ENCODE peak calls at places on chromosomes 11 and 22, in nine cellular contexts. X is left ventricle myocardium inferior, C is left lung, P is tibial nerve, A is fibroblast of lung, E is upper lobe of left lung, O is epithelial cell of esophagus, R is brain microvascular endothelial cell, M is coronary artery. S is an unnamed sample.
A peak's percentile ranks its signal among the peaks of the same experiment; 100 is the strongest.

GRCh38 chr11:12599408-12600143 is 74.6 kb upstream of the TEAD1 start:
- DNase-seq in X (peak; percentile 33), C (peak; percentile 91), P (no peak), A (no peak), E (peak; percentile 94), O (peak; percentile 35), R (no peak), M (no peak), S (peak; percentile 55)

GRCh38 chr11:104090767-104091166 is 54.3 kb downstream of the DDI1 start:
- DNase-seq in X (no peak), C (no peak), P (no peak), A (peak; percentile 27), E (no peak), O (no peak), R (no peak), M (no peak), S (no peak)

GRCh38 chr11:45578286-45578685 is 87.1 kb downstream of the CHST1 start:
- DNase-seq in X (no peak), C (no peak), P (no peak), A (no peak), E (no peak), O (no peak), R (no peak), M (no peak), S (no peak)

GRCh38 chr11:92383430-92383829 is 158.8 kb downstream of the FAT3 start:
- DNase-seq in X (no peak), C (no peak), P (no peak), A (peak; percentile 76), E (no peak), O (peak; percentile 76), R (peak; percentile 59), M (no peak), S (no peak)

GRCh38 chr11:60334005-60334620 is 7.1 kb downstream of the MS4A6E start:
- DNase-seq in X (no peak), C (no peak), P (peak; percentile 58), A (peak; percentile 3), E (peak; percentile 56), O (peak; percentile 66), R (peak; percentile 78), M (no peak), S (peak; percentile 61)

GRCh38 chr11:61378713-61379313 is 13.6 kb upstream of the TMEM216 start:
- DNase-seq in X (no peak), C (no peak), P (peak; percentile 37), A (peak; percentile 92), E (no peak), O (peak; percentile 95), R (peak; percentile 88), M (no peak), S (no peak)

GRCh38 chr11:111355101-111355500 is 24.0 kb downstream of the POU2AF1 start:
- DNase-seq in X (no peak), C (no peak), P (no peak), A (no peak), E (no peak), O (no peak), R (no peak), M (no peak), S (no peak)

GRCh38 chr11:79030448-79030847 is 410.4 kb downstream of the TENM4 start:
- DNase-seq in X (no peak), C (no peak), P (no peak), A (no peak), E (no peak), O (no peak), R (no peak), M (no peak), S (no peak)

GRCh38 chr11:60428517-60428916 is 855 bp upstream of the MS4A5 start:
- DNase-seq in X (no peak), C (no peak), P (no peak), A (no peak), E (no peak), O (peak; percentile 16), R (no peak), M (no peak), S (no peak)

GRCh38 chr11:77559686-77560425 is 29.9 kb upstream of the AQP11 start:
- DNase-seq in X (no peak), C (no peak), P (no peak), A (peak; percentile 88), E (no peak), O (peak; percentile 92), R (peak; percentile 88), M (no peak), S (no peak)

GRCh38 chr22:36362819-36363377 is 24.9 kb downstream of the MYH9 start:
- DNase-seq in X (no peak), C (no peak), P (no peak), A (peak; percentile 62), E (no peak), O (peak; percentile 74), R (no peak), M (no peak), S (no peak)

GRCh38 chr11:123183391-123184099 is 11.5 kb downstream of the CLMP start:
- DNase-seq in X (no peak), C (no peak), P (no peak), A (peak; percentile 62), E (no peak), O (peak; percentile 65), R (no peak), M (no peak), S (no peak)

GRCh38 chr11:6129634-6130033 is 22.1 kb downstream of the OR56B4 start:
- DNase-seq in X (no peak), C (no peak), P (no peak), A (no peak), E (peak; percentile 29), O (no peak), R (no peak), M (no peak), S (no peak)

GRCh38 chr11:43830928-43831440 is 49.6 kb upstream of the ALKBH3 start:
- DNase-seq in X (no peak), C (no peak), P (no peak), A (peak; percentile 100), E (no peak), O (peak; percentile 99), R (peak; percentile 99), M (peak; percentile 76), S (no peak)

GRCh38 chr11:58628446-58628845 is 6.0 kb downstream of the CNTF start:
- DNase-seq in X (peak; percentile 23), C (no peak), P (no peak), A (peak; percentile 69), E (no peak), O (no peak), R (peak; percentile 23), M (no peak), S (no peak)

GRCh38 chr11:12393691-12394090 is 16.3 kb downstream of the PARVA start:
- DNase-seq in X (no peak), C (no peak), P (no peak), A (peak; percentile 46), E (no peak), O (no peak), R (no peak), M (no peak), S (no peak)

GRCh38 chr11:73178681-73179080 is 36.6 kb upstream of the FCHSD2 start:
- DNase-seq in X (no peak), C (no peak), P (no peak), A (no peak), E (no peak), O (no peak), R (no peak), M (no peak), S (no peak)
- TF ChIP-seq CTCF in X (no peak), C (no peak), P (no peak), A (no peak), E (no peak), O (no peak), R (no peak), M (no peak), S (no peak)

GRCh38 chr11:88100161-88100560 is 75.1 kb downstream of the RAB38 start:
- DNase-seq in X (no peak), C (no peak), P (no peak), A (no peak), E (no peak), O (no peak), R (no peak), M (no peak), S (no peak)
- TF ChIP-seq CTCF in X (no peak), C (no peak), P (no peak), A (no peak), E (no peak), O (no peak), R (no peak), M (no peak), S (no peak)

DNA sequence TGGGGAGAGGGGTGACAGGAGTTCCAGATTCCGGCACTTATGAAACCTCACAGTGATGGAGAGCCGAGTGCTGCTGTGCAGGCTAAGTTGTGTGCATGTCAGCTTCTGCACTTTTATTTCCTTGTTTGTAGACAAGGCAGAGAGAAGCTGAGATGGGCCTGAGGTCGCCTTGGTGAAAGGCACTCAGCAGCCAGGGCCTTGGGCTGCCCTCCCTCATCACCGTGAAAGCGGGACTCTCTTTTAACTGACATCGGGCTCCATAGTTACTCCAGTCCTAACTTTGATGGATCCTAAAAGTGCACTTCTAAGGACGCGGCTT is 7.6 kb downstream of the CD81 start:
- DNase-seq in X (no peak), C (peak; percentile 47), P (no peak), A (no peak), E (no peak), O (no peak), R (no peak), M (no peak), S (no peak)
- TF ChIP-seq CTCF in X (no peak), C (no peak), P (no peak), A (no peak), E (no peak), O (no peak), R (no peak), M (no peak), S (no peak)

DNA sequence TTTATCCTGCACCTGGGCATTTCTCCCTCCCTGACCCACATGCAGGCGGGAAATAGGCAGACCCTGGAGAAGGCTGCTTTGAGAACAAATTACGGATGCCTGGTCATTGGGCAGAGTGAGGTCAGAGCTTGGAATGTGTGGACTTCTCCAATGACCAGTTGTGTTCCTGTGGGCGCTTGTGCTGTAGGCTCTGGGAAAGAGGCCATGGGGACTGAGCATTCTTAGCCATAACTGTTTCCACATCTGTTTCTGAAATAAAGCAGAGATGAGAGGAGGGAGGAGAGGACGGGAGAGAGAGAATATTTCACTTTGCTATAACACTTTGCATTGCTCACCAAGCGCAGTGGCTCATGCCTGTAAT is 11.2 kb upstream of the TMEM184B start:
- DNase-seq in X (no peak), C (no peak), P (no peak), A (peak; percentile 95), E (no peak), O (no peak), R (peak; percentile 69), M (peak; percentile 87), S (no peak)
- TF ChIP-seq CTCF in X (no peak), C (no peak), P (no peak), A (no peak), E (no peak), O (no peak), R (no peak), M (no peak), S (no peak)

GRCh38 chr11:125055107-125055715 is 7.9 kb upstream of the SLC37A2 start:
- DNase-seq in X (no peak), C (no peak), P (no peak), A (no peak), E (no peak), O (peak; percentile 75), R (no peak), M (no peak), S (no peak)
- TF ChIP-seq CTCF in X (no peak), C (no peak), P (no peak), A (no peak), E (no peak), O (no peak), R (no peak), M (no peak), S (no peak)